ENCODE peak calls at places on chromosomes 16 and 17, in seven cellular contexts. D is activated CD4-positive, alpha-beta T cell treated with anti-CD3 and anti-CD28 coated beads for 48 hours; H is AG04449; U is NCI-H2081; N is Daoy; M is choroid plexus epithelial cell; B is EL. V is an unnamed sample.
A peak's percentile ranks its signal among the peaks of the same experiment; 100 is the strongest.

GRCh38 chr17:58081641-58082340 is 1.4 kb upstream of the DYNLL2 start:
- DNase-seq in D (no peak), H (no peak), U (no peak), N (no peak), M (no peak), B (no peak), V (no peak)

GRCh38 chr17:39919087-39919683 is 750 bp upstream of the GSDMB start:
- DNase-seq in D (no peak), H (no peak), U (no peak), N (no peak), M (no peak), B (no peak), V (no peak)

GRCh38 chr17:5785343-5785742 is 201.0 kb upstream of the NLRP1 start:
- DNase-seq in D (no peak), H (no peak), U (no peak), N (peak; percentile 95), M (no peak), B (peak; percentile 89), V (peak; percentile 59)

GRCh38 chr17:10126554-10127493 is 71.6 kb downstream of the GAS7 start:
- DNase-seq in D (peak; percentile 25), H (no peak), U (no peak), N (peak; percentile 54), M (peak; percentile 82), B (peak; percentile 39), V (no peak)

GRCh38 chr17:81427446-81428120 is 32.3 kb downstream of the BAHCC1 start:
- DNase-seq in D (peak; percentile 27), H (no peak), U (peak; percentile 91), N (peak; percentile 43), M (no peak), B (no peak), V (no peak)

GRCh38 chr17:80890551-80890930 is 101.1 kb upstream of the CHMP6 start:
- DNase-seq in D (no peak), H (no peak), U (no peak), N (no peak), M (no peak), B (no peak), V (no peak)

GRCh38 chr17:33292184-33292980 is 713 bp downstream of the ASIC2 start:
- DNase-seq in D (peak; percentile 7), H (no peak), U (no peak), N (peak; percentile 51), M (peak; percentile 12), B (peak; percentile 14), V (peak; percentile 17)

GRCh38 chr16:50861451-50861850 is 119.6 kb downstream of the CYLD start:
- DNase-seq in D (no peak), H (no peak), U (no peak), N (no peak), M (no peak), B (no peak), V (no peak)

GRCh38 chr16:78294538-78295225 is 195.2 kb downstream of the WWOX start:
- DNase-seq in D (no peak), H (no peak), U (no peak), N (no peak), M (no peak), B (no peak), V (no peak)

GRCh38 chr17:73420897-73421296 is 109.1 kb upstream of the CDC42EP4 start:
- DNase-seq in D (no peak), H (no peak), U (no peak), N (peak; percentile 96), M (peak; percentile 56), B (peak; percentile 30), V (peak; percentile 36)

GRCh38 chr16:62068747-62069146 is 32.5 kb upstream of the CDH8 start:
- DNase-seq in D (no peak), H (no peak), U (no peak), N (no peak), M (no peak), B (no peak), V (no peak)

GRCh38 chr17:81365148-81365600 is 30.1 kb upstream of the BAHCC1 start:
- DNase-seq in D (peak; percentile 66), H (no peak), U (no peak), N (peak; percentile 85), M (peak; percentile 89), B (peak; percentile 73), V (no peak)

GRCh38 chr17:69539781-69540319 is 125.4 kb downstream of the MAP2K6 start:
- DNase-seq in D (no peak), H (no peak), U (no peak), N (peak; percentile 75), M (peak; percentile 69), B (peak; percentile 69), V (peak; percentile 9)

GRCh38 chr16:15493416-15494181 is 59.2 kb downstream of the BMERB1 start:
- DNase-seq in D (no peak), H (no peak), U (no peak), N (peak; percentile 79), M (peak; percentile 40), B (peak; percentile 53), V (peak; percentile 28)

GRCh38 chr17:45235071-45236001 is 13.7 kb downstream of the FMNL1 start:
- DNase-seq in D (peak; percentile 86), H (peak; percentile 9), U (peak; percentile 58), N (peak; percentile 78), M (peak; percentile 88), B (peak; percentile 74), V (peak; percentile 80)

GRCh38 chr17:44794699-44795413 is 35.2 kb downstream of the GJC1 start:
- DNase-seq in D (no peak), H (peak; percentile 71), U (no peak), N (peak; percentile 93), M (peak; percentile 78), B (peak; percentile 96), V (peak; percentile 73)

GRCh38 chr17:2158011-2158410 is 103.1 kb downstream of the HIC1 start:
- DNase-seq in D (no peak), H (peak; percentile 84), U (no peak), N (no peak), M (peak; percentile 98), B (peak; percentile 78), V (no peak)

GRCh38 chr16:71537643-71538042 is 11.4 kb downstream of the CHST4 start:
- DNase-seq in D (peak; percentile 55), H (no peak), U (no peak), N (peak; percentile 48), M (peak; percentile 77), B (peak; percentile 32), V (peak; percentile 31)

GRCh38 chr16:72313903-72314302 is 141.9 kb upstream of the PMFBP1 start:
- DNase-seq in D (no peak), H (no peak), U (no peak), N (no peak), M (no peak), B (no peak), V (no peak)

GRCh38 chr16:7334801-7335560 is 2.3 kb downstream of the RBFOX1 start:
- DNase-seq in D (no peak), H (no peak), U (no peak), N (no peak), M (no peak), B (no peak), V (no peak)

GRCh38 chr16:52553322-52553721 is 6.4 kb upstream of the TOX3 start:
- DNase-seq in D (no peak), H (no peak), U (no peak), N (no peak), M (no peak), B (no peak), V (no peak)

GRCh38 chr16:86025706-86026105 is 126.7 kb downstream of the IRF8 start:
- DNase-seq in D (no peak), H (no peak), U (no peak), N (no peak), M (no peak), B (no peak), V (no peak)

GRCh38 chr17:81400154-81400938 is 5.1 kb downstream of the BAHCC1 start:
- DNase-seq in D (peak; percentile 39), H (no peak), U (no peak), N (peak; percentile 60), M (peak; percentile 68), B (peak; percentile 68), V (peak; percentile 66)

GRCh38 chr17:50559674-50560184 is 786 bp upstream of the CACNA1G start:
- DNase-seq in D (peak; percentile 61), H (no peak), U (no peak), N (peak; percentile 76), M (peak; percentile 38), B (peak; percentile 50), V (no peak)

GRCh38 chr17:32626371-32626770 is 139.6 kb downstream of the CDK5R1 start:
- DNase-seq in D (no peak), H (no peak), U (peak; percentile 68), N (no peak), M (no peak), B (no peak), V (no peak)

GRCh38 chr17:5780476-5780875 is 196.2 kb upstream of the NLRP1 start:
- DNase-seq in D (no peak), H (no peak), U (no peak), N (peak; percentile 96), M (peak; percentile 78), B (peak; percentile 77), V (peak; percentile 44)

GRCh38 chr16:71479420-71479819 is 9.7 kb downstream of the ZNF19 start:
- DNase-seq in D (no peak), H (no peak), U (peak; percentile 2), N (peak; percentile 18), M (peak; percentile 71), B (peak; percentile 18), V (peak; percentile 36)

GRCh38 chr16:19008770-19009169 is 25.0 kb downstream of the TMC7 start:
- DNase-seq in D (no peak), H (peak; percentile 12), U (no peak), N (no peak), M (peak; percentile 54), B (peak; percentile 73), V (no peak)

GRCh38 chr17:13806023-13806553 is 204.4 kb upstream of the HS3ST3A1 start:
- DNase-seq in D (no peak), H (no peak), U (no peak), N (no peak), M (no peak), B (no peak), V (no peak)

GRCh38 chr16:20074089-20074956 is 633 bp upstream of the GPR139 start:
- DNase-seq in D (no peak), H (no peak), U (no peak), N (peak; percentile 5), M (no peak), B (no peak), V (no peak)

GRCh38 chr17:66939461-66940114 is 24.9 kb upstream of the CACNG4 start:
- DNase-seq in D (no peak), H (no peak), U (no peak), N (peak; percentile 56), M (no peak), B (no peak), V (no peak)

GRCh38 chr17:42642377-42642776 is 16.7 kb upstream of the TUBG2 start:
- DNase-seq in D (no peak), H (no peak), U (no peak), N (no peak), M (no peak), B (no peak), V (no peak)

GRCh38 chr17:75260679-75261335 is 599 bp downstream of the GGA3 start:
- DNase-seq in D (peak; percentile 68), H (no peak), U (no peak), N (peak; percentile 27), M (peak; percentile 35), B (no peak), V (no peak)

GRCh38 chr17:3843935-3844516 is 2.0 kb downstream of the NCBP3 start:
- DNase-seq in D (peak; percentile 65), H (no peak), U (peak; percentile 19), N (peak; percentile 46), M (peak; percentile 62), B (peak; percentile 45), V (peak; percentile 51)

GRCh38 chr17:35224436-35224835 is 18.4 kb upstream of the SLFN5 start:
- DNase-seq in D (no peak), H (no peak), U (no peak), N (no peak), M (no peak), B (no peak), V (no peak)

V was measured in hepatic stellate cell.